ENCODE peak calls at places on chromosomes 12 and 14, in seven cellular contexts. O is mesendoderm; F is upper lobe of right lung; Q is colonic mucosa; Y is ovary; E is Peyer's patch; C is CD4-positive, alpha-beta memory T cell. A is an unnamed sample.

GRCh38 chr12:27828196-27828595 is 48.2 kb upstream of the MANSC4 start:
- DNase-seq in Y (no peak), O (no peak), C (no peak), F (no peak), E (no peak), Q (no peak), A (no peak)

GRCh38 chr14:92704036-92704804 is 44.2 kb downstream of the LGMN start:
- DNase-seq in O (no peak), Y (no peak), Q (no peak), F (no peak), C (no peak), E (peak; percentile 89), A (no peak)

GRCh38 chr12:76266797-76267196 is 81.4 kb downstream of the BBS10 start:
- DNase-seq in E (no peak), O (peak; percentile 89), F (peak; percentile 68), Y (no peak), Q (no peak), C (no peak), A (no peak)

GRCh38 chr12:61290473-61290872 is 969.7 kb upstream of the USP15 start:
- DNase-seq in O (no peak), Y (no peak), C (no peak), F (no peak), Q (no peak), E (no peak), A (no peak)

GRCh38 chr14:23071244-23071974 is 14.1 kb upstream of the CDH24 start:
- DNase-seq in F (peak; percentile 90), Y (peak; percentile 83), O (peak; percentile 99), C (peak; percentile 75), Q (peak; percentile 89), E (peak; percentile 87), A (peak; percentile 91)

GRCh38 chr12:19369691-19370148 is 69.6 kb upstream of the AEBP2 start:
- DNase-seq in O (no peak), E (no peak), F (peak; percentile 18), Y (no peak), C (no peak), Q (no peak), A (no peak)

GRCh38 chr14:67311868-67312267 is 47.7 kb downstream of the ATP6V1D start:
- DNase-seq in F (no peak), E (no peak), Y (no peak), O (no peak), Q (no peak), C (no peak), A (no peak)

GRCh38 chr12:122729583-122730214 is 945 bp downstream of the HCAR1 start:
- DNase-seq in O (no peak), E (peak; percentile 35), C (no peak), F (no peak), Y (no peak), Q (no peak), A (no peak)

GRCh38 chr12:124647316-124647715 is 79.9 kb upstream of the NCOR2 start:
- DNase-seq in C (no peak), Q (no peak), E (no peak), F (no peak), O (no peak), Y (no peak), A (no peak)

GRCh38 chr14:97275276-97275675 is 478.1 kb downstream of the VRK1 start:
- DNase-seq in F (no peak), E (no peak), Q (no peak), C (no peak), Y (no peak), O (no peak), A (no peak)

GRCh38 chr12:91948504-91948903 is 197.1 kb downstream of the BTG1 start:
- DNase-seq in Y (no peak), F (no peak), C (peak; percentile 15), O (no peak), E (peak; percentile 77), Q (no peak), A (peak; percentile 40)

GRCh38 chr14:81618695-81619094 is 85.0 kb upstream of the SEL1L start:
- DNase-seq in C (no peak), Y (no peak), F (no peak), Q (no peak), O (no peak), E (no peak), A (no peak)

GRCh38 chr14:90566481-90566880 is 169.7 kb downstream of the CALM1 start:
- DNase-seq in E (no peak), Q (no peak), Y (no peak), C (no peak), O (no peak), F (no peak), A (no peak)

GRCh38 chr14:54643696-54644176 is 76.8 kb downstream of the SAMD4A start:
- DNase-seq in F (no peak), C (no peak), Q (no peak), O (no peak), Y (no peak), E (no peak), A (no peak)

GRCh38 chr14:54642950-54643695 is 76.2 kb downstream of the SAMD4A start:
- DNase-seq in Y (no peak), Q (no peak), E (no peak), O (peak; percentile 59), F (no peak), C (peak; percentile 40), A (no peak)

GRCh38 chr14:54647378-54647777 is 80.5 kb downstream of the SAMD4A start:
- DNase-seq in F (no peak), E (no peak), O (no peak), C (no peak), Y (no peak), Q (no peak), A (no peak)

GRCh38 chr14:54650331-54651017 is 83.5 kb downstream of the SAMD4A start:
- DNase-seq in F (peak; percentile 70), Y (no peak), C (no peak), O (peak; percentile 85), E (peak; percentile 63), Q (peak; percentile 53), A (no peak)

DNA sequence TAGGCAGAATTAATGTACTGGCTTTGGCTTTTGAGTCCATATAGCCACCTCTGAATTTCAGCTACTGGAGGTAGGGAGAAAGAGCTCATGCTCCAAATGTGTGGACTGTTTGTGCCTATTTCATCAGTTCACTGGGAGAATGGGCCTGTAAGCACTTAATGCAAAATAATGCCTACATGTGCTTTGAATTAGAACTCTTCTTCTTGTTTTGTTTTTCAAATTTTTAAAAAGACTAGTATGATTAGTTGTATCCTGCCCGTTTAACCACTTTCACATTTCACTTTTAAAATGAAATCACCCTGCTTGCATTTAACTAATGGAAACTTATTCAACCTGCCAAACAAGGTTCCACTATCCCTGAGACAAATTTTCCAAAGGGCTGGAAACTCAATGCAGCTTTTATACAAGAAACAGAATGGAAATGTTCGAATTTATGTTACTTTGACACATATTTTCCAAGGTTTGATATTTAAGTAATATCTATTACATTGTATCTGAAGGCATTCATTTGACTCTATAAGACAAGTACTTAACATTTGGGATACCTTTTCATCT is 79.7 kb downstream of the SAMD4A start:
- DNase-seq in C (no peak), Q (no peak), O (no peak), Y (no peak), F (no peak), E (no peak), A (no peak)
- H3K4me1 ChIP-seq in C (no peaks in the 10 kb centered on the region), Q (no peaks in the 10 kb centered on the region), O (peaks cover 21% of the 10 kb centered on the region), Y (peaks cover 4% of the 10 kb centered on the region), F (peaks cover 24% of the 10 kb centered on the region), E (no peaks in the 10 kb centered on the region), A (peaks cover 3% of the 10 kb centered on the region)

GRCh38 chr12:64258576-64258975 is 36.5 kb upstream of the KICS2 start:
- DNase-seq in Y (no peak), C (no peak), O (peak; percentile 22), F (no peak), Q (no peak), E (no peak), A (no peak)

GRCh38 chr12:64256166-64256800 is 34.2 kb upstream of the KICS2 start:
- DNase-seq in E (no peak), O (peak; percentile 57), Q (no peak), F (no peak), Y (no peak), C (peak; percentile 53), A (peak; percentile 71)

GRCh38 chr12:64255249-64255648 is 33.2 kb upstream of the KICS2 start:
- DNase-seq in Q (no peak), Y (no peak), F (no peak), O (no peak), E (no peak), C (no peak), A (no peak)

GRCh38 chr12:64253356-64253755 is 31.3 kb upstream of the KICS2 start:
- DNase-seq in C (no peak), Q (no peak), E (no peak), Y (no peak), O (no peak), F (no peak), A (no peak)

DNA sequence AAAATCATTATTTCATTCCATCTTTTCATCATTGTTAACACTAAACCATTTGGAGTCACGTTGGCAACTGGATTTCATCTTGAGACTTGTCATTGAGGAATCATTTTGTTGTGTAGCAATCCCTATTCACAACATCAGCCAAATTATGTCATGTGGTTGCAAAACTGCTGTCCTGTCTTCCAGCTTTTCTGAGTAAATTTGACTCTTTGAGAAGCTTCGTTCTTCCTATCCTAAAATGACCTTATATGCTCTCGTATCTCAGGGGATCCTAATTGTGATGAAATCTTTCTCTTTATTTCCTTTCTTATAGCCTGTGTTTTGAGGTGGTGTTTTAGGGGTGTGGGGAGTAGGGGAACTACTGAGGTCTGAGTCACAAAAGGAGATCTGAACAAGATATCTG is 30.6 kb upstream of the KICS2 start:
- DNase-seq in Y (no peak), E (no peak), O (no peak), Q (no peak), F (no peak), C (no peak), A (no peak)
- H3K27ac ChIP-seq in Y (no peak overlapping the region), E (no peak overlapping the region), O (no peak overlapping the region), Q (no peak overlapping the region), F (peak overlapping the region; percentile 69), C (no peak overlapping the region), A (no peak overlapping the region)

GRCh38 chr12:68915055-68915454 is 17.9 kb downstream of the CPM start:
- DNase-seq in C (no peak), Q (no peak), O (no peak), E (no peak), Y (no peak), F (no peak), A (no peak)
- H3K4me1 ChIP-seq in C (no peaks in the 10 kb centered on the region), Q (no peaks in the 10 kb centered on the region), O (no peaks in the 10 kb centered on the region), E (no peaks in the 10 kb centered on the region), Y (peaks cover 17% of the 10 kb centered on the region), F (peaks cover 7% of the 10 kb centered on the region), A (no peaks in the 10 kb centered on the region)

DNA sequence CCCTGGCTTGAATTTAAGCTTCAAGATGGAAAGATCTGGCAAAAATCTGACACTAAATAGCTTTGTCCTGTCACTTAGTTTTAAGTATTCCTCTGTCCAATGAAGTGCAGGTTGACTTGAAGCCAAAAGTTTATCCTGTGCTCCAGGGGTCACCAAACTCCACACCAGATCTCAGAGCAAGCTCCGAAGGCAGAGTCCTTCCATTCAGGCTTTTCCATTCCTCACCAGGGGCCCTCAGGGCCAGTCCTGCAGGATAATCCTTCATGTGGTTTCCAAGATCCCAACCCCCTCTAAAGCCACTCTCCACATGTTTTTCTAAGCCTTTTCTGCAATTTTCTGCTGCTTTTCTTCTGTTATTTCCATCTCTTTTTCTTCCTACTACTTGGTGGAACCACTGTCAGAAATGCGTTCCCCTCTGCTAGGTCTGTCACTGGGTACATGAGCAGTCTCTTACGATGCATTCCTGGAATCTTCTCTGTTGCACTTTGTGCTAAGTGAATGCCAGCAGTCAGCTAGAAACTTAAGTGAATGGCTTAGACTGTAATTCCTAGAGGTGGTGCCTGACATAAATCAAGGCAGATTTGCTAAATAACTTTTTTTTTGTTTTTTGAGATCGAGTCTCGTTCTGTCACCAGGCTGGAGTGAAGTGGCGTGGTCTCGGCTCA is 251.4 kb downstream of the MSRB3 start:
- DNase-seq in Q (no peak), F (no peak), C (no peak), O (no peak), Y (no peak), E (no peak), A (no peak)
- H3K27ac ChIP-seq in Q (no peak overlapping the region), F (no peak overlapping the region), C (no peak overlapping the region), O (no peak overlapping the region), Y (no peak overlapping the region), E (no peak overlapping the region), A (no peak overlapping the region)